ENCODE peak calls at places on chromosomes 5 and 9, in eight cellular contexts. K, E, Y, U, G, X, D and A are unnamed samples. For H3K9me3, the result is how much of the 10 kb centered on the place peaks cover.

GRCh38 chr5:10562202-10563131 is 1.4 kb upstream of the ANKRD33B start:
- DNase-seq in K (no peak), E (no peak), Y (peak), U (no peak), G (peak), X (no peak), D (peak), A (no peak)

GRCh38 chr9:16848189-16848588 is 22.3 kb downstream of the BNC2 start:
- DNase-seq in K (no peak), E (no peak), Y (no peak), U (no peak), G (no peak), X (no peak), D (no peak), A (no peak)

GRCh38 chr9:89807682-89808075 is 202.9 kb downstream of the GADD45G start:
- DNase-seq in K (no peak), E (no peak), Y (no peak), U (no peak), G (no peak), X (no peak), D (no peak), A (no peak)

GRCh38 chr9:91040371-91041215 is 239.0 kb downstream of the SYK start:
- DNase-seq in K (no peak), E (no peak), Y (no peak), U (peak), G (no peak), X (no peak), D (no peak), A (peak)

GRCh38 chr9:33225319-33226152 is 14.4 kb upstream of the SPINK4 start:
- DNase-seq in K (peak), E (peak), Y (peak), U (peak), G (no peak), X (no peak), D (peak), A (no peak)

GRCh38 chr9:19358691-19359090 is 21.3 kb downstream of the RPS6 start:
- DNase-seq in K (no peak), E (no peak), Y (no peak), U (no peak), G (no peak), X (no peak), D (no peak), A (no peak)

GRCh38 chr5:174601937-174602336 is 122.4 kb upstream of the MSX2 start:
- DNase-seq in K (no peak), E (no peak), Y (no peak), U (no peak), G (no peak), X (no peak), D (no peak), A (no peak)

GRCh38 chr5:9712506-9713285 is 82.5 kb upstream of the TAS2R1 start:
- DNase-seq in K (no peak), E (no peak), Y (no peak), U (no peak), G (no peak), X (no peak), D (no peak), A (peak)

GRCh38 chr9:83315649-83316048 is 222.6 kb downstream of the FRMD3 start:
- DNase-seq in K (no peak), E (no peak), Y (peak), U (no peak), G (no peak), X (no peak), D (no peak), A (no peak)

GRCh38 chr5:15577132-15577531 is 77.2 kb downstream of the FBXL7 start:
- DNase-seq in K (no peak), E (no peak), Y (no peak), U (no peak), G (no peak), X (no peak), D (no peak), A (peak)

GRCh38 chr9:100428871-100429654 is 2.1 kb downstream of the MSANTD3 start:
- DNase-seq in K (no peak), E (no peak), Y (no peak), U (no peak), G (no peak), X (peak), D (no peak), A (no peak)

GRCh38 chr5:75089137-75089536 is 36.8 kb upstream of the GCNT4 start:
- DNase-seq in K (no peak), E (no peak), Y (no peak), U (no peak), G (no peak), X (no peak), D (no peak), A (no peak)

GRCh38 chr5:174204914-174205313 is 159.4 kb downstream of the NSG2 start:
- DNase-seq in K (no peak), E (no peak), Y (no peak), U (no peak), G (no peak), X (no peak), D (no peak), A (no peak)

GRCh38 chr5:66004216-66004615 is 77.8 kb downstream of the ERBIN start:
- DNase-seq in K (no peak), E (no peak), Y (no peak), U (no peak), G (no peak), X (no peak), D (no peak), A (no peak)

GRCh38 chr9:128724744-128725211 is 851 bp upstream of the ZDHHC12 start:
- DNase-seq in K (peak), E (peak), Y (peak), U (peak), G (peak), X (peak), D (peak), A (no peak)
- TF ChIP-seq CTCF in K (no peak), E (no peak), Y (peak), U (no peak), G (no peak), X (no peak), D (peak), A (no peak)

DNA sequence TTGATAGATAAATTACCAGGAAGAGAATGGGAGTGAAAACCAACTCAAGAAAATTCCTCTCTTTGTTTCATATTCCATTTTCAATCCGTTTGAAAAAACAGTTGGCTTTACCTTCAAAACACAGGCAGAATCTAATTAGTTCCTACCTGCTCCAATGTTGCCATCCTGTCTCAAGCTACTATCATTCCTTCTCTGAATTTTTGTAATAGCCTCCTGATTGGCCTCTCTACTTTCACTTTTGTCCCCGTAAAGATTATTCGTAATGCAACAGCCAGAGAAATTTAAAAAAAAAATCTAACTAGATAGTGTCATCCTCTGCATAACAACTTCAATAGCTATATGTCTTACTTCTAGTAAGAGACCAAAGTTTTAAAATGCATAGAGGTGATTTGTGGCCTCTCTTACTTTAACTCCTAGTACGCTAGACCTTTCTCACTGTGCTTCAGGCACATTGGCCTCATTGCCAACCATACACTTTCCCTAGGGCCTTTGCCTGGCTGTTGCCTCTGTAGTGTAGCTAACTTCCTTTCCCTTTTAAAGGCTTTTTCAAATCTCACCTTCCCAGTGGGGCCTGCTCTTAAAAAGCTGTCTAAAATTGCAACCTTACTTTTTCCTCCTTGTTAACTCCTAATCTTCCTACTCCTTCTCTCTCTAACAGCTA is 311.3 kb upstream of the GRIN3A start:
- DNase-seq in K (no peak), E (no peak), Y (no peak), U (no peak), G (no peak), X (no peak), D (no peak), A (no peak)
- H3K9me3 ChIP-seq in K (under half), E (under half), Y (under half), U (under half), G (under half), X (under half), D (under half), A (under half)

GRCh38 chr5:133969654-133970324 is 1.4 kb upstream of the C5orf15 start:
- DNase-seq in K (no peak), E (no peak), Y (peak), U (no peak), G (no peak), X (peak), D (peak), A (peak)
- TF ChIP-seq EP300 in K (no peak), E (no peak), Y (no peak), U (no peak), G (no peak), X (no peak), D (no peak), A (no peak)

DNA sequence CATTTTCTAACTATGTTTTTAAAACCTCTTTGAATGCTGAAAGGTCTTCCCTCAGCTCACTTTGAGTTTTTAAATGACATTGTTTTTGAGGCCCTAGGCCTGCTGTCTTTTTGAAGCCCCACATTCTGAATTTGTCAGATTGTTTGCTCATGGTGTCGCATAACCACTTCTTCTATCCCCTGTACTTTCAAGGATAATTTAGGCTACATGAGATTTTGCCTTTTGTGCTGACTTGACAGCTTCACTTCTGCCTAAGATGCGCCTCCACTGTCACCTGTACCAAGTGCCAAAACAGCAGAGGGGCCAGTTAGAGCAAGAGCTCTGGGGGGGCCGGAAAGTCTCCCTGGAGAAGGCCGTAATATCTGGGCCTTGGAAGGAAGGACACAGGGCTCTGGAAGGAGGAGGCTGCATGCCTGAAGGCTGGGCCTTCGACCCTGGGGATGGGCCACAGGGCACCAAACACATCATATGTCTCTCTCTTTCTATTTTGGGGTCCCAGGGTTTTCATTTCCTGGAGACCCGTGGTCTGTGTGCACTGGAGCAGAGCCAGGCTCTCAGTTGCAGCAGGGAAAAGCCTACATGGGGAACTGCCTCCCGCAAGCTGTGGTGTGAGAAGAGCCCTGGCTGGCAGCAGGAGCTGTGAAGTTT is 49.1 kb downstream of the NDST1 start:
- DNase-seq in K (no peak), E (no peak), Y (no peak), U (no peak), G (peak), X (no peak), D (peak), A (no peak)
- TF ChIP-seq CTCF in K (no peak), E (no peak), Y (no peak), U (no peak), G (no peak), X (no peak), D (no peak), A (no peak)

DNA sequence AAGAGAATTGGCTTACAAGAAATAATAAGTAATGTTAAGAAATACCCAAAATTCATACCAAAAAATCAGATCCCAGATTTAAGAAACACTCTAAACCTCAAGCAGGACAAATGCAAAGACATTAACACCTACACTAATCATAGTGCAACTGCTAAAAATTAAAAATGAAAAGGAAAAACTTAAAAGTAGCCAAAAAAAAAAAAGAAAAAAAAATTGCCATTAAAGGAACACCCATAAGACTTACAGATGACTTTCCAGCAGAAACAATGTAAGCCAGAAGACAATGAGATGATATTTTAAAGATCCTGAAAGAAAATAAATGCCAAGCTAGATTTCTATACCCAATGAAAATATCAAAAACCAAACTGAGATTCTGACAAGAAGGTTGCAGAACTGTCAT is 101.5 kb downstream of the DENND1A start:
- DNase-seq in K (no peak), E (no peak), Y (no peak), U (no peak), G (no peak), X (no peak), D (no peak), A (no peak)
- H3K9me3 ChIP-seq in K (under half), E (under half), Y (under half), U (under half), G (under half), X (under half), D (under half), A (under half)

GRCh38 chr5:54337523-54337922 is 27.1 kb upstream of the ARL15 start:
- DNase-seq in K (no peak), E (no peak), Y (no peak), U (no peak), G (no peak), X (no peak), D (no peak), A (no peak)
- TF ChIP-seq EP300 in K (no peak), E (no peak), Y (no peak), U (no peak), G (no peak), X (no peak), D (no peak), A (no peak)

GRCh38 chr5:135106610-135107009 is 72.6 kb upstream of the PITX1 start:
- DNase-seq in K (no peak), E (no peak), Y (peak), U (peak), G (no peak), X (no peak), D (no peak), A (no peak)
- TF ChIP-seq CTCF in K (no peak), E (no peak), Y (no peak), U (no peak), G (no peak), X (no peak), D (no peak), A (no peak)

GRCh38 chr5:158265931-158266710 is 407.2 kb upstream of the CLINT1 start:
- DNase-seq in K (no peak), E (no peak), Y (no peak), U (no peak), G (no peak), X (no peak), D (no peak), A (peak)
- H3K9me3 ChIP-seq in K (under half), E (under half), Y (under half), U (under half), G (under half), X (under half), D (under half), A (under half)